ENCODE peak calls at places on chromosomes 13 and 19, in four cellular contexts. E, X, O and Z are unnamed samples.
A peak's percentile ranks its signal among the peaks of the same experiment; 100 is the strongest.

GRCh38 chr13:48199404-48199991 is 33.5 kb upstream of the ITM2B start:
- DNase-seq in E (no peak), X (no peak), O (no peak), Z (no peak)

GRCh38 chr13:102310691-102311432 is 91.0 kb downstream of the FGF14 start:
- DNase-seq in E (no peak), X (no peak), O (peak; percentile 26), Z (no peak)

GRCh38 chr19:18046066-18046718 is 38.2 kb downstream of the ARRDC2 start:
- DNase-seq in E (peak; percentile 97), X (peak; percentile 65), O (peak; percentile 84), Z (peak; percentile 66)

GRCh38 chr13:35552172-35552844 is 75.8 kb upstream of the MAB21L1 start:
- DNase-seq in E (peak; percentile 85), X (peak; percentile 29), O (peak; percentile 39), Z (no peak)

GRCh38 chr13:77031869-77032268 is 4.9 kb upstream of the FBXL3 start:
- DNase-seq in E (no peak), X (no peak), O (no peak), Z (no peak)

GRCh38 chr13:35953537-35954206 is 177.5 kb downstream of the DCLK1 start:
- DNase-seq in E (peak; percentile 85), X (peak; percentile 97), O (peak; percentile 69), Z (peak; percentile 80)

GRCh38 chr19:4694211-4694987 is 24.3 kb upstream of the MYDGF start:
- DNase-seq in E (peak; percentile 100), X (peak; percentile 28), O (peak; percentile 60), Z (peak; percentile 93)

GRCh38 chr13:31848621-31849020 is 109.3 kb downstream of the RXFP2 start:
- DNase-seq in E (no peak), X (no peak), O (no peak), Z (no peak)

GRCh38 chr19:17021793-17022590 is 4.6 kb downstream of the CPAMD8 start:
- DNase-seq in E (peak; percentile 70), X (peak; percentile 6), O (peak; percentile 30), Z (no peak)

GRCh38 chr19:45676851-45677263 is 8.8 kb downstream of the GIPR start:
- DNase-seq in E (no peak), X (no peak), O (no peak), Z (peak; percentile 8)

GRCh38 chr13:39970177-39970846 is 314.9 kb downstream of the COG6 start:
- DNase-seq in E (no peak), X (no peak), O (no peak), Z (no peak)

GRCh38 chr19:18173054-18173571 is 500 bp upstream of the IFI30 start:
- DNase-seq in E (no peak), X (no peak), O (no peak), Z (no peak)

GRCh38 chr19:35070471-35070870 is 28.9 kb downstream of the HPN start:
- DNase-seq in E (no peak), X (no peak), O (no peak), Z (no peak)

GRCh38 chr19:13604902-13605586 is 98.8 kb upstream of the CACNA1A start:
- DNase-seq in E (no peak), X (no peak), O (no peak), Z (no peak)

GRCh38 chr19:14002571-14003278 is 3.4 kb downstream of the RFX1 start:
- DNase-seq in E (no peak), X (no peak), O (no peak), Z (no peak)

GRCh38 chr19:42634409-42635232 is 39.9 kb upstream of the CEACAM8 start:
- DNase-seq in E (peak; percentile 60), X (peak; percentile 31), O (no peak), Z (peak; percentile 60)

GRCh38 chr13:83881031-83881727 is 1.1 kb downstream of the SLITRK1 start:
- DNase-seq in E (peak; percentile 32), X (peak; percentile 18), O (no peak), Z (no peak)

GRCh38 chr13:51000058-51000457 is 90.5 kb downstream of the RNASEH2B start:
- DNase-seq in E (no peak), X (no peak), O (no peak), Z (no peak)

GRCh38 chr13:111958612-111959395 is 108.1 kb upstream of the SOX1 start:
- DNase-seq in E (no peak), X (no peak), O (no peak), Z (no peak)

GRCh38 chr13:41284512-41285288 is 21.3 kb upstream of the MTRF1 start:
- DNase-seq in E (peak; percentile 97), X (peak; percentile 89), O (peak; percentile 95), Z (peak; percentile 39)

GRCh38 chr13:37109080-37109678 is 3.7 kb upstream of the CSNK1A1L start:
- DNase-seq in E (peak; percentile 55), X (peak; percentile 80), O (peak; percentile 24), Z (peak; percentile 33)

GRCh38 chr13:96020941-96021340 is 32.3 kb downstream of the UGGT2 start:
- DNase-seq in E (no peak), X (no peak), O (no peak), Z (no peak)

GRCh38 chr13:20921572-20921971 is 19.0 kb upstream of the XPO4 start:
- DNase-seq in E (no peak), X (no peak), O (no peak), Z (no peak)

GRCh38 chr13:62060570-62060969 is 644.9 kb upstream of the PCDH20 start:
- DNase-seq in E (no peak), X (no peak), O (no peak), Z (no peak)

GRCh38 chr13:106786006-106786579 is 218.2 kb upstream of the ARGLU1 start:
- DNase-seq in E (no peak), X (no peak), O (no peak), Z (no peak)

GRCh38 chr19:7541481-7541824 is 5.9 kb downstream of the PNPLA6 start:
- DNase-seq in E (no peak), X (no peak), O (no peak), Z (no peak)

GRCh38 chr19:28633223-28634030 is 579.5 kb downstream of the UQCRFS1 start:
- DNase-seq in E (peak; percentile 47), X (peak; percentile 47), O (peak; percentile 19), Z (peak; percentile 16)

GRCh38 chr13:101747039-101747438 is 294.6 kb downstream of the ITGBL1 start:
- DNase-seq in E (no peak), X (no peak), O (no peak), Z (no peak)

GRCh38 chr13:21676611-21677021 is 5.7 kb downstream of the FGF9 start:
- DNase-seq in E (peak; percentile 12), X (no peak), O (no peak), Z (no peak)

GRCh38 chr19:46232468-46232867 is 2.9 kb downstream of the IGFL1 start:
- DNase-seq in E (no peak), X (no peak), O (no peak), Z (no peak)

GRCh38 chr13:99486996-99487395 is 14.3 kb upstream of the TM9SF2 start:
- DNase-seq in E (no peak), X (no peak), O (no peak), Z (no peak)